ENCODE peak calls at places on chromosomes 12 and 14, in five cellular contexts. J is lower leg skin, P is heart left ventricle, G is endothelial cell of umbilical vein, A is lung. F is an unnamed sample.

GRCh38 chr14:72701232-72701555 is 192.7 kb downstream of the DPF3 start:
- DNase-seq in J (no peak), G (no peak), P (no peak), A (no peak), F (no peak)

GRCh38 chr14:82710257-82710841 is 1176.7 kb upstream of the SEL1L start:
- DNase-seq in A (peak), J (peak), G (peak), P (peak), F (no peak)

GRCh38 chr14:103112488-103113243 is 10.6 kb upstream of the TNFAIP2 start:
- DNase-seq in G (no peak), A (no peak), J (no peak), P (no peak), F (no peak)

GRCh38 chr12:9243999-9244649 is 35.9 kb upstream of the PZP start:
- DNase-seq in A (no peak), P (no peak), G (no peak), J (no peak), F (no peak)

GRCh38 chr12:3119745-3120660 is 42.8 kb downstream of the TSPAN9 start:
- DNase-seq in J (no peak), A (no peak), P (peak), G (no peak), F (peak)

GRCh38 chr14:101102875-101103274 is 199.4 kb upstream of the RTL1 start:
- DNase-seq in G (no peak), P (no peak), A (peak), J (peak), F (no peak)

GRCh38 chr14:86357866-86358265 is 827.9 kb downstream of the FLRT2 start:
- DNase-seq in G (no peak), A (no peak), J (no peak), P (no peak), F (no peak)

GRCh38 chr12:92404921-92405320 is 259.3 kb upstream of the BTG1 start:
- DNase-seq in P (no peak), G (no peak), A (no peak), J (no peak), F (no peak)

GRCh38 chr12:46049665-46050064 is 59.3 kb upstream of the SCAF11 start:
- DNase-seq in J (no peak), G (no peak), P (no peak), A (no peak), F (no peak)

GRCh38 chr14:50928002-50928635 is 16.2 kb downstream of the PYGL start:
- DNase-seq in J (peak), P (peak), G (no peak), A (peak), F (no peak)

GRCh38 chr12:104667139-104667538 is 210.4 kb downstream of the CHST11 start:
- DNase-seq in G (no peak), P (no peak), A (peak), J (peak), F (no peak)

GRCh38 chr14:50763386-50764007 is 67.5 kb downstream of the NIN start:
- DNase-seq in J (no peak), A (no peak), P (no peak), G (no peak), F (no peak)

GRCh38 chr12:124720687-124721500 is 142.8 kb downstream of the SCARB1 start:
- DNase-seq in G (peak), J (no peak), P (peak), A (no peak), F (peak)

GRCh38 chr12:107344035-107344808 is 250.9 kb upstream of the CRY1 start:
- DNase-seq in A (no peak), J (no peak), G (no peak), P (no peak), F (no peak)

GRCh38 chr12:116135209-116135930 is 142.1 kb downstream of the MED13L start:
- DNase-seq in P (no peak), J (no peak), G (peak), A (no peak), F (no peak)

GRCh38 chr12:67358686-67359374 is 89.7 kb downstream of the CAND1 start:
- DNase-seq in G (no peak), P (peak), A (no peak), J (no peak), F (no peak)

GRCh38 chr12:123388218-123388947 is 4.5 kb downstream of the KMT5A start:
- DNase-seq in J (peak), P (peak), G (peak), A (peak), F (peak)

GRCh38 chr14:85187521-85187920 is 342.4 kb upstream of the FLRT2 start:
- DNase-seq in G (peak), J (no peak), A (no peak), P (no peak), F (no peak)

GRCh38 chr12:38016606-38017005 is 300.0 kb upstream of the ALG10B start:
- DNase-seq in A (no peak), J (no peak), P (no peak), G (no peak), F (no peak)

GRCh38 chr12:75990189-75990912 is 41.2 kb downstream of the PHLDA1 start:
- DNase-seq in J (no peak), A (no peak), G (no peak), P (no peak), F (no peak)

GRCh38 chr14:102362084-102362483 is 606 bp downstream of the CINP start:
- DNase-seq in A (no peak), P (no peak), G (no peak), J (no peak), F (no peak)

GRCh38 chr14:61080591-61081010 is 99.6 kb downstream of the SLC38A6 start:
- DNase-seq in G (no peak), P (peak), A (no peak), J (no peak), F (no peak)

GRCh38 chr12:64522316-64522715 is 70.4 kb downstream of the TBK1 start:
- DNase-seq in G (no peak), A (no peak), J (no peak), P (no peak), F (no peak)

GRCh38 chr12:91327136-91327535 is 144.5 kb upstream of the DCN start:
- DNase-seq in G (no peak), P (no peak), J (no peak), A (no peak), F (no peak)

GRCh38 chr12:98238513-98238912 is 276.9 kb upstream of the TMPO start:
- DNase-seq in G (no peak), P (no peak), A (no peak), J (peak), F (no peak)

GRCh38 chr12:121439715-121440114 is 39.8 kb downstream of the RNF34 start:
- DNase-seq in J (no peak), G (no peak), A (no peak), P (no peak), F (no peak)

GRCh38 chr14:33647385-33647786 is 303.5 kb downstream of the EGLN3 start:
- DNase-seq in G (peak), J (no peak), A (no peak), P (no peak), F (no peak)

GRCh38 chr12:33795536-33795935 is 226.8 kb upstream of the ALG10 start:
- DNase-seq in P (no peak), A (no peak), G (no peak), J (no peak), F (no peak)

GRCh38 chr12:132347471-132347855 is 18.1 kb upstream of the GALNT9 start:
- DNase-seq in A (no peak), G (no peak), P (no peak), J (no peak), F (no peak)

GRCh38 chr12:104866286-104866685 is 91.8 kb downstream of the SLC41A2 start:
- DNase-seq in G (peak), J (no peak), P (no peak), A (no peak), F (no peak)

GRCh38 chr12:45299132-45299692 is 83.3 kb downstream of the ANO6 start:
- DNase-seq in G (peak), A (no peak), J (no peak), P (no peak), F (no peak)

GRCh38 chr12:57621497-57622292 is 10.5 kb downstream of the ARHGEF25 start:
- DNase-seq in P (no peak), G (peak), A (peak), J (no peak), F (peak)

GRCh38 chr14:42224053-42224888 is 617.6 kb downstream of the LRFN5 start:
- DNase-seq in P (peak), G (peak), J (peak), A (peak), F (peak)

GRCh38 chr12:10361084-10361483 is 28.8 kb downstream of the KLRK1 start:
- DNase-seq in G (no peak), A (no peak), J (peak), P (no peak), F (no peak)
- H3K4me3 ChIP-seq in G (no peak), A (no peak), J (no peak), P (no peak), F (no peak)

GRCh38 chr12:58915634-58916033 is 4.7 kb downstream of the LRIG3 start:
- DNase-seq in J (no peak), P (peak), A (no peak), G (peak), F (peak)
- TF ChIP-seq CTCF in J (no peak), P (no peak), A (no peak), G (no peak), F (no peak)

DNA sequence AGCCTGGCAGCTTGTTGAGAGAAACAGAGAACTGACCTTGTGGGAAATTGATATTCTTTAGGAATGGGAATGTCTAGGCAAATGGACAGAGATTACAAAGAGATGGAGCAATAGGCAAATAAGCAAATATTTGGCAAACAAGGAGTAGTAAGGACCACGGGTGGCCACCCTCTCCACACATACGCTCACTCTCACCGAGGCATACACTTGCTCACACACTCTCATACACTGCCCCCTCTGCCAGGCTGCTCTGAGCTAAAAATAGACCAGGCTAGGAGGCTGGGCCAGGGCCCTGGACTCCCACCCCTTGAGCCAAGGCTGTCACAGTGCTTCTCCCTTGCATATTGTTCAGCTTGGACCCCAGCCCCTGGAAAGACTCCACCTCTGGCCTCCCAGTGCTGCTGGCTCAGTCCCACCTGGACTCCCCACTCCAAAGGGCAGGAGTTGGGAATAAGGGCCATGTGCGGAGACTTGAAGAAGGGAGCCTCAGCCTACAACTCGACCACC is 1.1 kb downstream of the PPP1R1A start:
- DNase-seq in G (no peak), P (peak), A (no peak), J (no peak), F (peak)
- H3K4me3 ChIP-seq in G (no peak), P (peak), A (no peak), J (no peak), F (peak)

GRCh38 chr12:5944053-5944452 is 1.0 kb downstream of the ANO2 start:
- DNase-seq in A (no peak), J (no peak), P (no peak), G (no peak), F (no peak)
- TF ChIP-seq CTCF in A (no peak), J (no peak), P (no peak), G (no peak), F (no peak)

GRCh38 chr12:54159140-54159539 is 29.6 kb downstream of the SMUG1 start:
- DNase-seq in J (no peak), A (no peak), P (no peak), G (no peak), F (no peak)
- H3K4me3 ChIP-seq in J (no peak), A (no peak), P (no peak), G (no peak), F (no peak)

DNA sequence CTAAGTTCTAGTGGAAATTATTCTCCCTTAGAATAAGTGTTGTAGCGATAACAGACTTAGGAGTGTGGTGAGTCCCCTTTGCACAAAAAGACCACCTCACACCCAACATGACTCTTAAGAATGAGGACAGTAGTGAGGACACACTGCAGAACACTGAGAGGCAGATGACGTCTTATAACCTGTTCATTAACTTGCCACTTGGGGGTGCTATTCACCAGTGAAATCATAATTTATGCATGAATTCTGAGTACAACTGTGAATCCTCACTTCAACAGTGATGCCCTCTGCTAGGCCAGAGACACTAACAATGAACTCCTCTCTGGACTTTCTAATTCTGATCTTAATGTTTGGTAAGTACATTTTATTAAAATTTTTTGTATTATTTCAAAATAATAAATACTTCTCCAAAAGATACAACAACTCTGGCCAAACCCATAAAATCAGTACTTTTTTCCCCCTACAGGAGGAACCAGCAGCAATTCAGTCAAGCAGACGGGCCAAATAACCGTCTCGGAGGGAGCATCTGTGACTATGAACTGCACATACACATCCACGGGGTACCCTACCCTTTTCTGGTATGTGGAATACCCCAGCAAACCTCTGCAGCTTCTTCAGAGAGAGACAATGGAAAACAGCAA is 274.7 kb downstream of the DAD1 start:
- DNase-seq in J (no peak), A (peak), G (peak), P (no peak), F (no peak)
- TF ChIP-seq CTCF in J (no peak), A (peak), G (peak), P (peak), F (peak)

DNA sequence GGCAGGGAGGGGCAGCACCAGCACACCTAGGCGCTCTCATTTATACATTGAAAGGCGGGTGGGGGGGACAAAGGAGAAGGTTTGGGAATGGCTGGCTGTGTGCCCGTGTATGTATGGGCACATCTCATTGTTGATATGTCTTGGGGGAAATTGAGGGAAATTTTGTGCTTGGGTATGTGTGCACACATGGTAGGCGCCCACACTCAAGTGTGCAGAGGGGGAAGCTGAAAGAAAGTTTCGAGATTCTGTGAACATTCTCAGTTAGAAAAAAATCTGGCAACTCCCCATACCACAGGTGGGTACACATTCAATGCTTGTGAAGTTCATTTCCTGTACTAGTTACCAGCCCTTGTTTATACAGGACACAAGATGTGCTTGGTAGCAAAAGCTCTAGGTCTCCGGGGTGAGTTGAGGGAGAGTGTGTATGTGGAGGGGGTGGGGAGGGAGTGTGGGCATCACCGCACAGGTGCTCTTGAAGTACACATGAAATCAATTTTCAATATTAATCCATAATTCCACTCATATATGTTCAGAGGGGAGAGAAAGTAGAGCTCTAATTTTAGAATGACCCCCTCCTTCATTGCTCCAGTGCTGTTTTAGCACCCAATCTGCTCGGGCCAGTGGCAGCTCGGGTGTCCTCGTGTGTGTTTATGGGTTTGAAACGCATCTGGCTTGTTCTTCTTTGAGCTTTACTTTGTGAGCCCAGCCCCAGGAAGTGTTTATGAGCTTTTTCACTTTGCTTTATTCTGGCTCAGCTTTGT is 286.0 kb downstream of the ZFP36L1 start:
- DNase-seq in J (no peak), P (no peak), G (no peak), A (peak), F (no peak)
- H3K4me3 ChIP-seq in J (no peak), P (no peak), G (no peak), A (no peak), F (no peak)

GRCh38 chr12:11622774-11623375 is 26.6 kb upstream of the ETV6 start:
- DNase-seq in A (no peak), J (no peak), G (no peak), P (no peak), F (no peak)
- TF ChIP-seq CTCF in A (no peak), J (no peak), G (peak), P (no peak), F (no peak)

GRCh38 chr12:31406345-31406744 is 80.4 kb upstream of the SINHCAF start:
- DNase-seq in A (no peak), J (no peak), P (no peak), G (no peak), F (no peak)
- H3K4me3 ChIP-seq in A (no peak), J (no peak), P (no peak), G (no peak), F (no peak)